ENCODE peak calls at places on chromosomes 6 and 20, in four cellular contexts. One of them, this sample, is unnamed.

GRCh38 chr6:157020398-157021266 is 243.5 kb downstream of the ARID1B start:
- DNase-seq in stimulated activated CD4-positive, alpha-beta T cell treated with anti-CD3 and anti-CD28 coated beads, Interleukin-1b, Interleukin-23, amount 100 ng/mL, for 24 hours: no peak
- DNase-seq in stimulated activated CD8-positive, alpha-beta memory T cell treated with anti-CD3 and anti-CD28 coated beads, Interleukin-4, amount 100 ng/mL, for 1 hour: peak
- DNase-seq in effector memory CD4-positive, alpha-beta T cell: peak
- DNase-seq in this sample: peak

GRCh38 chr20:24683676-24684075 is 214.2 kb downstream of the SYNDIG1 start:
- DNase-seq in stimulated activated CD8-positive, alpha-beta memory T cell treated with anti-CD3 and anti-CD28 coated beads, Interleukin-4, amount 100 ng/mL, for 1 hour: no peak
- DNase-seq in stimulated activated CD4-positive, alpha-beta T cell treated with anti-CD3 and anti-CD28 coated beads, Interleukin-1b, Interleukin-23, amount 100 ng/mL, for 24 hours: no peak
- DNase-seq in effector memory CD4-positive, alpha-beta T cell: no peak
- DNase-seq in this sample: no peak

GRCh38 chr6:24524801-24525200 is 30.0 kb downstream of the ALDH5A1 start:
- DNase-seq in effector memory CD4-positive, alpha-beta T cell: no peak
- DNase-seq in stimulated activated CD8-positive, alpha-beta memory T cell treated with anti-CD3 and anti-CD28 coated beads, Interleukin-4, amount 100 ng/mL, for 1 hour: no peak
- DNase-seq in stimulated activated CD4-positive, alpha-beta T cell treated with anti-CD3 and anti-CD28 coated beads, Interleukin-1b, Interleukin-23, amount 100 ng/mL, for 24 hours: no peak
- DNase-seq in this sample: peak

GRCh38 chr20:11108102-11108842 is 434.5 kb upstream of the JAG1 start:
- DNase-seq in stimulated activated CD8-positive, alpha-beta memory T cell treated with anti-CD3 and anti-CD28 coated beads, Interleukin-4, amount 100 ng/mL, for 1 hour: no peak
- DNase-seq in stimulated activated CD4-positive, alpha-beta T cell treated with anti-CD3 and anti-CD28 coated beads, Interleukin-1b, Interleukin-23, amount 100 ng/mL, for 24 hours: no peak
- DNase-seq in effector memory CD4-positive, alpha-beta T cell: no peak
- DNase-seq in this sample: peak

GRCh38 chr6:63757826-63758225 is 122.2 kb downstream of the PHF3 start:
- DNase-seq in stimulated activated CD4-positive, alpha-beta T cell treated with anti-CD3 and anti-CD28 coated beads, Interleukin-1b, Interleukin-23, amount 100 ng/mL, for 24 hours: no peak
- DNase-seq in stimulated activated CD8-positive, alpha-beta memory T cell treated with anti-CD3 and anti-CD28 coated beads, Interleukin-4, amount 100 ng/mL, for 1 hour: no peak
- DNase-seq in effector memory CD4-positive, alpha-beta T cell: no peak
- DNase-seq in this sample: no peak

GRCh38 chr6:166784691-166785090 is 157.6 kb upstream of the RPS6KA2 start:
- DNase-seq in stimulated activated CD4-positive, alpha-beta T cell treated with anti-CD3 and anti-CD28 coated beads, Interleukin-1b, Interleukin-23, amount 100 ng/mL, for 24 hours: no peak
- DNase-seq in effector memory CD4-positive, alpha-beta T cell: no peak
- DNase-seq in stimulated activated CD8-positive, alpha-beta memory T cell treated with anti-CD3 and anti-CD28 coated beads, Interleukin-4, amount 100 ng/mL, for 1 hour: no peak
- DNase-seq in this sample: no peak

GRCh38 chr6:48490658-48491057 is 379.7 kb upstream of the PTCHD4 start:
- DNase-seq in effector memory CD4-positive, alpha-beta T cell: no peak
- DNase-seq in stimulated activated CD4-positive, alpha-beta T cell treated with anti-CD3 and anti-CD28 coated beads, Interleukin-1b, Interleukin-23, amount 100 ng/mL, for 24 hours: no peak
- DNase-seq in stimulated activated CD8-positive, alpha-beta memory T cell treated with anti-CD3 and anti-CD28 coated beads, Interleukin-4, amount 100 ng/mL, for 1 hour: no peak
- DNase-seq in this sample: no peak

GRCh38 chr6:109349419-109349987 is 32.8 kb downstream of the CD164 start:
- DNase-seq in stimulated activated CD8-positive, alpha-beta memory T cell treated with anti-CD3 and anti-CD28 coated beads, Interleukin-4, amount 100 ng/mL, for 1 hour: no peak
- DNase-seq in effector memory CD4-positive, alpha-beta T cell: no peak
- DNase-seq in stimulated activated CD4-positive, alpha-beta T cell treated with anti-CD3 and anti-CD28 coated beads, Interleukin-1b, Interleukin-23, amount 100 ng/mL, for 24 hours: no peak
- DNase-seq in this sample: peak

GRCh38 chr6:45728674-45729073 is 287.0 kb downstream of the CLIC5 start:
- DNase-seq in effector memory CD4-positive, alpha-beta T cell: no peak
- DNase-seq in stimulated activated CD8-positive, alpha-beta memory T cell treated with anti-CD3 and anti-CD28 coated beads, Interleukin-4, amount 100 ng/mL, for 1 hour: no peak
- DNase-seq in stimulated activated CD4-positive, alpha-beta T cell treated with anti-CD3 and anti-CD28 coated beads, Interleukin-1b, Interleukin-23, amount 100 ng/mL, for 24 hours: no peak
- DNase-seq in this sample: no peak

GRCh38 chr20:33119725-33120720 is 40.6 kb downstream of the BPIFB4 start:
- DNase-seq in stimulated activated CD8-positive, alpha-beta memory T cell treated with anti-CD3 and anti-CD28 coated beads, Interleukin-4, amount 100 ng/mL, for 1 hour: no peak
- DNase-seq in effector memory CD4-positive, alpha-beta T cell: no peak
- DNase-seq in stimulated activated CD4-positive, alpha-beta T cell treated with anti-CD3 and anti-CD28 coated beads, Interleukin-1b, Interleukin-23, amount 100 ng/mL, for 24 hours: no peak
- DNase-seq in this sample: no peak

GRCh38 chr6:163554663-163555062 is 140.1 kb downstream of the QKI start:
- DNase-seq in stimulated activated CD4-positive, alpha-beta T cell treated with anti-CD3 and anti-CD28 coated beads, Interleukin-1b, Interleukin-23, amount 100 ng/mL, for 24 hours: peak
- DNase-seq in effector memory CD4-positive, alpha-beta T cell: peak
- DNase-seq in stimulated activated CD8-positive, alpha-beta memory T cell treated with anti-CD3 and anti-CD28 coated beads, Interleukin-4, amount 100 ng/mL, for 1 hour: peak
- DNase-seq in this sample: peak

GRCh38 chr20:48159156-48159971 is 374.1 kb upstream of the SULF2 start:
- DNase-seq in effector memory CD4-positive, alpha-beta T cell: no peak
- DNase-seq in stimulated activated CD8-positive, alpha-beta memory T cell treated with anti-CD3 and anti-CD28 coated beads, Interleukin-4, amount 100 ng/mL, for 1 hour: no peak
- DNase-seq in stimulated activated CD4-positive, alpha-beta T cell treated with anti-CD3 and anti-CD28 coated beads, Interleukin-1b, Interleukin-23, amount 100 ng/mL, for 24 hours: no peak
- DNase-seq in this sample: no peak

GRCh38 chr6:125003070-125003469 is 40.8 kb downstream of the RNF217 start:
- DNase-seq in stimulated activated CD8-positive, alpha-beta memory T cell treated with anti-CD3 and anti-CD28 coated beads, Interleukin-4, amount 100 ng/mL, for 1 hour: no peak
- DNase-seq in effector memory CD4-positive, alpha-beta T cell: no peak
- DNase-seq in stimulated activated CD4-positive, alpha-beta T cell treated with anti-CD3 and anti-CD28 coated beads, Interleukin-1b, Interleukin-23, amount 100 ng/mL, for 24 hours: no peak
- DNase-seq in this sample: no peak

GRCh38 chr6:169487579-169488205 is 214.1 kb downstream of the WDR27 start:
- DNase-seq in stimulated activated CD8-positive, alpha-beta memory T cell treated with anti-CD3 and anti-CD28 coated beads, Interleukin-4, amount 100 ng/mL, for 1 hour: no peak
- DNase-seq in stimulated activated CD4-positive, alpha-beta T cell treated with anti-CD3 and anti-CD28 coated beads, Interleukin-1b, Interleukin-23, amount 100 ng/mL, for 24 hours: no peak
- DNase-seq in effector memory CD4-positive, alpha-beta T cell: no peak
- DNase-seq in this sample: no peak

GRCh38 chr20:23142162-23143050 is 56.3 kb upstream of the CD93 start:
- DNase-seq in stimulated activated CD4-positive, alpha-beta T cell treated with anti-CD3 and anti-CD28 coated beads, Interleukin-1b, Interleukin-23, amount 100 ng/mL, for 24 hours: no peak
- DNase-seq in effector memory CD4-positive, alpha-beta T cell: no peak
- DNase-seq in stimulated activated CD8-positive, alpha-beta memory T cell treated with anti-CD3 and anti-CD28 coated beads, Interleukin-4, amount 100 ng/mL, for 1 hour: no peak
- DNase-seq in this sample: no peak

GRCh38 chr6:136608991-136609390 is 58.8 kb upstream of the MAP7 start:
- DNase-seq in effector memory CD4-positive, alpha-beta T cell: no peak
- DNase-seq in stimulated activated CD4-positive, alpha-beta T cell treated with anti-CD3 and anti-CD28 coated beads, Interleukin-1b, Interleukin-23, amount 100 ng/mL, for 24 hours: no peak
- DNase-seq in stimulated activated CD8-positive, alpha-beta memory T cell treated with anti-CD3 and anti-CD28 coated beads, Interleukin-4, amount 100 ng/mL, for 1 hour: no peak
- DNase-seq in this sample: peak

GRCh38 chr20:32898721-32899120 is 40.0 kb downstream of the EFCAB8 start:
- DNase-seq in stimulated activated CD8-positive, alpha-beta memory T cell treated with anti-CD3 and anti-CD28 coated beads, Interleukin-4, amount 100 ng/mL, for 1 hour: no peak
- DNase-seq in effector memory CD4-positive, alpha-beta T cell: no peak
- DNase-seq in stimulated activated CD4-positive, alpha-beta T cell treated with anti-CD3 and anti-CD28 coated beads, Interleukin-1b, Interleukin-23, amount 100 ng/mL, for 24 hours: no peak
- DNase-seq in this sample: peak

This sample was measured in brain microvascular endothelial cell.